ENCODE peak calls at places on chromosomes 4 and X, in nine cellular contexts. O is hepatocyte; C is RWPE2; P is ascending aorta; B is left lung; F is suprapubic skin; I is CD8-positive, alpha-beta T cell; T is SK-N-SH; E is mammary epithelial cell. J is an unnamed sample. For H3K4me1 and H3K27me3, the result is how much of the 10 kb centered on the place peaks cover.

GRCh38 chrX:46903458-46904242 is 8.6 kb upstream of the JADE3 start:
- DNase-seq in O (peak), C (peak), P (peak), B (peak), F (peak), I (no peak), T (peak), E (peak), J (peak)

GRCh38 chr4:159366966-159367365 is 264.1 kb downstream of the RAPGEF2 start:
- DNase-seq in O (no peak), C (no peak), P (no peak), B (no peak), F (no peak), I (no peak), T (no peak), E (no peak), J (no peak)

GRCh38 chr4:76948441-76949292 is 885 bp upstream of the SEPTIN11 start:
- DNase-seq in O (peak), C (peak), P (no peak), B (peak), F (peak), I (peak), T (peak), E (peak), J (peak)

GRCh38 chrX:119698835-119699234 is 5.9 kb upstream of the SEPTIN6 start:
- DNase-seq in O (peak), C (no peak), P (no peak), B (no peak), F (no peak), I (no peak), T (peak), E (peak), J (peak)

GRCh38 chrX:13645464-13646153 is 7.3 kb upstream of the TCEANC start:
- DNase-seq in O (no peak), C (no peak), P (no peak), B (no peak), F (no peak), I (no peak), T (no peak), E (no peak), J (no peak)

GRCh38 chr4:6076391-6076790 is 58.2 kb upstream of the C4orf50 start:
- DNase-seq in O (no peak), C (no peak), P (no peak), B (no peak), F (no peak), I (no peak), T (peak), E (no peak), J (no peak)

GRCh38 chrX:115047181-115047580 is 29.8 kb upstream of the IL13RA2 start:
- DNase-seq in O (no peak), C (no peak), P (no peak), B (no peak), F (no peak), I (no peak), T (no peak), E (no peak), J (peak)

GRCh38 chr4:151475338-151475737 is 66.4 kb downstream of the FHIP1A start:
- DNase-seq in O (no peak), C (no peak), P (no peak), B (peak), F (no peak), I (no peak), T (no peak), E (no peak), J (no peak)

GRCh38 chr4:19725130-19725529 is 526.6 kb upstream of the SLIT2 start:
- DNase-seq in O (no peak), C (no peak), P (no peak), B (no peak), F (no peak), I (no peak), T (no peak), E (no peak), J (no peak)

GRCh38 chr4:25568788-25569231 is 86.8 kb upstream of the SLC34A2 start:
- DNase-seq in O (no peak), C (no peak), P (no peak), B (no peak), F (no peak), I (no peak), T (no peak), E (no peak), J (no peak)

GRCh38 chr4:181008164-181008563 is 1235.0 kb upstream of the TENM3 start:
- DNase-seq in O (no peak), C (no peak), P (no peak), B (no peak), F (no peak), I (no peak), T (no peak), E (peak), J (no peak)

GRCh38 chr4:84814100-84814750 is 152.3 kb downstream of the WDFY3 start:
- DNase-seq in O (peak), C (peak), P (peak), B (no peak), F (no peak), I (no peak), T (no peak), E (peak), J (peak)

GRCh38 chr4:61185288-61185687 is 14.8 kb upstream of the ADGRL3 start:
- DNase-seq in O (no peak), C (no peak), P (no peak), B (no peak), F (no peak), I (no peak), T (no peak), E (no peak), J (no peak)

GRCh38 chrX:20267924-20268701 is 1.4 kb upstream of the RPS6KA3 start:
- DNase-seq in O (peak), C (no peak), P (no peak), B (peak), F (peak), I (no peak), T (peak), E (no peak), J (no peak)

GRCh38 chrX:10325606-10326005 is 168.8 kb downstream of the CLCN4 start:
- DNase-seq in O (no peak), C (no peak), P (no peak), B (no peak), F (no peak), I (no peak), T (no peak), E (no peak), J (no peak)

GRCh38 chr4:18691431-18692200 is 670.1 kb upstream of the LCORL start:
- DNase-seq in O (peak), C (no peak), P (no peak), B (no peak), F (no peak), I (no peak), T (no peak), E (no peak), J (no peak)

GRCh38 chrX:135010921-135011320 is 11.4 kb downstream of the RTL8B start:
- DNase-seq in O (no peak), C (no peak), P (no peak), B (no peak), F (no peak), I (no peak), T (no peak), E (no peak), J (no peak)

GRCh38 chr4:67522851-67523671 is 22.2 kb downstream of the CENPC start:
- DNase-seq in O (no peak), C (no peak), P (no peak), B (no peak), F (no peak), I (no peak), T (no peak), E (no peak), J (peak)

GRCh38 chr4:23333556-23333945 is 556.3 kb downstream of the PPARGC1A start:
- DNase-seq in O (no peak), C (no peak), P (no peak), B (no peak), F (no peak), I (no peak), T (no peak), E (no peak), J (no peak)

GRCh38 chr4:53962516-53963225 is 101.7 kb downstream of the CHIC2 start:
- DNase-seq in O (peak), C (no peak), P (no peak), B (no peak), F (no peak), I (no peak), T (peak), E (peak), J (peak)

GRCh38 chr4:69830529-69831269 is 29.2 kb downstream of the SULT1E1 start:
- DNase-seq in O (peak), C (no peak), P (no peak), B (no peak), F (no peak), I (no peak), T (no peak), E (peak), J (peak)

GRCh38 chrX:110167952-110168451 is 149.9 kb downstream of the AMMECR1 start:
- DNase-seq in O (no peak), C (no peak), P (no peak), B (no peak), F (no peak), I (peak), T (peak), E (peak), J (no peak)

DNA sequence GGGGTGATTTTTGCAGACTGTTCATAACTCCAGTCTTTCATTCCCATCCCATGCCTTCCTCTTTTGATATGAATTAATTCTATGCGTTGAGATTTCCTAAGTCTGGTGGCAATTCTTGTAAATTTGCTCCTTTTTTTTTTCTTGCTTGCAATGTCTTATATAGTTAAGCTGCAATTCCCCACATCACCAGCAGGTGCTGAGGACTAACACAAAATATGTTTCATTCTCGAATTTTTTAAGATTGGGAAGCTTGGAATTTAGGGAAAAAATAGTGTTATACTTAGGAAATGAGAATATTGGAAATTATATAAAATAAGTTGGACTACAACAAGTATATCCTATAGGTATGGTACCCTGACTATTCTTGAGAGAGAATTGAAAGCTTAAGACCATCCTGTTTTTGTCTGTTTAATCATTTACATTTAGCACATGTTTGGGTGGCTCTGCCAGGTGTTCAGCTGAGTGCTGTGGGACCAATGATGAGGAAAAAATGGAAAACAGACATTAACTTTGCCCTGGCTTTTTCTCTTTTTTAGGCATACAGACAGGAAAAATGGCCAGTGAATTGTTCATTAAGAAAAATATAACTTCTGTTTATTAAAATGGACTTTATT is 30.2 kb downstream of the AFF2 start:
- DNase-seq in O (peak), C (no peak), P (no peak), B (no peak), F (no peak), I (no peak), T (no peak), E (no peak), J (no peak)
- TF ChIP-seq CTCF in O (peak), C (peak), P (peak), B (peak), F (peak), I (peak), T (peak), E (peak), J (peak)

GRCh38 chr4:110628321-110629213 is 5.7 kb upstream of the PITX2 start:
- DNase-seq in O (no peak), C (no peak), P (no peak), B (no peak), F (no peak), I (no peak), T (no peak), E (no peak), J (no peak)

GRCh38 chr4:110624016-110624770 is 1.3 kb upstream of the PITX2 start:
- DNase-seq in O (no peak), C (no peak), P (no peak), B (no peak), F (no peak), I (no peak), T (no peak), E (no peak), J (no peak)

GRCh38 chr4:110624904-110625494 is 2.1 kb upstream of the PITX2 start:
- DNase-seq in O (no peak), C (no peak), P (no peak), B (no peak), F (no peak), I (no peak), T (no peak), E (no peak), J (no peak)

GRCh38 chr4:110625593-110626292 is 2.9 kb upstream of the PITX2 start:
- DNase-seq in O (no peak), C (no peak), P (no peak), B (no peak), F (no peak), I (no peak), T (no peak), E (no peak), J (peak)

GRCh38 chr4:110626532-110627153 is 3.8 kb upstream of the PITX2 start:
- DNase-seq in O (no peak), C (no peak), P (no peak), B (no peak), F (no peak), I (no peak), T (no peak), E (no peak), J (no peak)
- H3K4me1 ChIP-seq in O (under half), C (under half), P (under half), B (under half), F (under half), I (under half), T (under half), E (under half), J (under half)

GRCh38 chr4:112522389-112522788 is 6.4 kb upstream of the NEUROG2 start:
- DNase-seq in O (no peak), C (no peak), P (no peak), B (no peak), F (no peak), I (no peak), T (no peak), E (no peak), J (no peak)

GRCh38 chr4:112520598-112521122 is 4.7 kb upstream of the NEUROG2 start:
- DNase-seq in O (no peak), C (no peak), P (no peak), B (no peak), F (no peak), I (no peak), T (peak), E (no peak), J (no peak)

GRCh38 chr4:112521123-112522116 is 5.4 kb upstream of the NEUROG2 start:
- DNase-seq in O (no peak), C (no peak), P (no peak), B (no peak), F (no peak), I (no peak), T (no peak), E (no peak), J (no peak)

GRCh38 chr4:112523764-112524505 is 8.0 kb upstream of the NEUROG2 start:
- DNase-seq in O (peak), C (no peak), P (no peak), B (peak), F (no peak), I (peak), T (peak), E (peak), J (no peak)

DNA sequence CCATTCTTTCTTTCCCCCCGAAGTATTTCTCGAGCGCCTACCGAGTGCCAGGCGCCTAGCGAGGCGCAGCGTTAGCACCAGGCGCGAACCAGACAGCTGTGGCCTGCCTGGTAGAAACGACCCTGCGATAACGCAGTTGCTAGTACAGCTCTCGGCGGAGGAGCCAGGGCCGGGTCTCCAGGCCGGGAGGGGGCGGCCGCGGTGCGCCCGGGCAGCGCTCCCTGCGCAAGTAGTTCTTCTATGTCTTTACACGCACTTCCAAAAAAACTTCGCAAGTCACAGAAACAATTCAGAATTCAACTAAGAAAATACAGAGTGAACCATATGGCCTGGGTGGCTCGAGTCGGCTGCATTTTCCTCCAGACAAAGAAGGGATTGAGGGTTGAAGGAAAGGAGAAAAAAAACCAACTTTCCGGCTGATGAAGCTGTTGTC is 7.0 kb upstream of the NEUROG2 start:
- DNase-seq in O (peak), C (no peak), P (no peak), B (no peak), F (no peak), I (no peak), T (no peak), E (peak), J (no peak)
- H3K27me3 ChIP-seq in O (half or more), C (half or more), P (under half), B (half or more), F (half or more), I (under half), T (under half), E (under half), J (half or more)

GRCh38 chr4:165606465-165607205 is 227.8 kb downstream of the CPE start:
- DNase-seq in O (no peak), C (no peak), P (no peak), B (no peak), F (no peak), I (no peak), T (no peak), E (no peak), J (no peak)

GRCh38 chr4:165605811-165606210 is 227.0 kb downstream of the CPE start:
- DNase-seq in O (no peak), C (no peak), P (no peak), B (no peak), F (no peak), I (no peak), T (no peak), E (no peak), J (no peak)

GRCh38 chr4:165609653-165610052 is 230.8 kb downstream of the CPE start:
- DNase-seq in O (no peak), C (no peak), P (no peak), B (no peak), F (no peak), I (no peak), T (no peak), E (no peak), J (no peak)

GRCh38 chr4:165612936-165613335 is 234.1 kb downstream of the CPE start:
- DNase-seq in O (no peak), C (no peak), P (no peak), B (no peak), F (no peak), I (no peak), T (no peak), E (no peak), J (no peak)

DNA sequence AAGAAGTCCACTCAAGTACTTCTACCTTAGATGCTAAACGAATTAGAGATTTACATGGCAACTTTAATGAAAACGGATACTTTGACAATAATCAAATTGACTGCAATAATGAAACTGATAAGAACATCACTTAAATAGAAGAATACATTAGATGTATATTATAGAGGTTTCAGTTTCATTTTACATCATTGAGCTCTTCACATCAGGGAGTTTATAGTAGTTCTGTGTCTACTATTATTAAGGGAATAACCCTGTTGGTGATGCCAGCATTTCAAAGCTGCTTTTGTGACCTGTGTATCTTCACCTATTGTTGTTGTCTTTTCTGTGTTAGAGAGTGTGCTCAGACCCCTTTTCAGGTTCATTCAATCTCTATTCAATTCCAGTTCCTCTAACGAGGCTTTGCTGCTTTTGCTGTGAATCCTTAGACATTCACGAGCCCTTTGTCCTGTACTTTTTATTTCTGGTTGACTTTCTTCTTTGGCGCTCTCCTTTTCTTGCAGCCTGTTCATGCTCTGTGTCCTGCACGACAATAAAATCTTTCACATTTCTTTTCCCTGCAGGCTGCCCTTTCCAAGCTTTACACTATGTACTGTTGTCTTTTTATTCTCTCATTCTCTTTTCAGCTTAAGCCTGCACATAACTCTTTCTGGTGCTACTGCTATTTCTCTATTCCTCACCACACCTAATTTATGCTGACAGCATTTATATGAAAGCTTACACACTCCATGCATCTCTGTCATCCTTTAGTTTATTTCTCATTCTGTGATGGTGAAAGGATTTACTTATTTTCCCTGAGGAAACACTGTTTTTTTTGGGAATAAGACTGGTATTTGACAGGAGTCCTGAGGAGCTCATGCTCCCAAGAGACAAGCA is 232.1 kb downstream of the CPE start:
- DNase-seq in O (no peak), C (no peak), P (no peak), B (no peak), F (no peak), I (no peak), T (no peak), E (no peak), J (no peak)
- TF ChIP-seq CTCF in O (no peak), C (no peak), P (no peak), B (no peak), F (no peak), I (no peak), T (no peak), E (no peak), J (no peak)

GRCh38 chr4:41179086-41179374 is 35.3 kb downstream of the APBB2 start:
- DNase-seq in O (no peak), C (no peak), P (no peak), B (no peak), F (no peak), I (no peak), T (no peak), E (no peak), J (no peak)

GRCh38 chr4:41178372-41179085 is 35.8 kb downstream of the APBB2 start:
- DNase-seq in O (no peak), C (no peak), P (no peak), B (no peak), F (no peak), I (no peak), T (no peak), E (peak), J (no peak)

GRCh38 chr4:41177016-41177415 is 37.3 kb downstream of the APBB2 start:
- DNase-seq in O (peak), C (no peak), P (no peak), B (no peak), F (no peak), I (no peak), T (no peak), E (peak), J (no peak)

GRCh38 chr4:41174444-41174843 is 39.9 kb downstream of the APBB2 start:
- DNase-seq in O (no peak), C (no peak), P (no peak), B (no peak), F (no peak), I (no peak), T (no peak), E (peak), J (no peak)

DNA sequence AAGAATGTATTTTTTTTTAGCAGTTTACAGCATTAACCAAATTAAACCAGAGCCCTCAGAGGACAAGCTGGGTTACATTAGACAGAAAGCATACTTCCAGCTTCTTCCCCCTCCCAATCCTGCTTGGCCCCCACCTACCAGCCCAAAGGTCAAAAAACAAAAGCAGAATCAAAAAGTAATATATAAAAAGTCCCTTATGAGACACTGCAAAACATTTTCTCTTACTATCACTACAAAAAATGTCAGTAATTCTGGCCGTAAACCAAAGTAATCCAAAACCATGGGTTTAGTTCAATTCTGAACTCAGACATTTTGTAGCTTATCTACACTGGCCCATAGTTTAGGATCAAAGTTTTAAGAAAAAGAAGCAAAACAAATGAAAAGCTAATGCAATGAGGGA is 38.0 kb downstream of the APBB2 start:
- DNase-seq in O (no peak), C (no peak), P (no peak), B (no peak), F (no peak), I (no peak), T (no peak), E (no peak), J (no peak)
- H3K4me1 ChIP-seq in O (half or more), C (half or more), P (under half), B (under half), F (under half), I (under half), T (under half), E (under half), J (under half)

GRCh38 chr4:121800961-121801714 is at the start of gene EXOSC9:
- DNase-seq in O (peak), C (peak), P (peak), B (peak), F (peak), I (peak), T (peak), E (peak), J (peak)
- H3K27me3 ChIP-seq in O (under half), C (under half), P (under half), B (under half), F (under half), I (under half), T (under half), E (under half), J (under half)

GRCh38 chr4:128076465-128076864 is 15.4 kb downstream of the LARP1B start:
- DNase-seq in O (no peak), C (no peak), P (no peak), B (no peak), F (no peak), I (no peak), T (no peak), E (no peak), J (no peak)
- TF ChIP-seq CTCF in O (no peak), C (no peak), P (no peak), B (no peak), F (no peak), I (no peak), T (no peak), E (no peak), J (no peak)